ENCODE peak calls at places on chromosomes 11 and 22, in ten cellular contexts. X, A, C, U, L, D, R, W, B and M are unnamed samples.

GRCh38 chr11:123166095-123166559 is 28.9 kb downstream of the CLMP start:
- DNase-seq in X (peak), A (peak), C (peak), U (no peak), L (no peak), D (peak), R (no peak), W (peak), B (peak), M (no peak)

GRCh38 chr11:2097356-2097997 is 41.7 kb downstream of the IGF2 start:
- DNase-seq in X (peak), A (no peak), C (no peak), U (no peak), L (peak), D (peak), R (no peak), W (peak), B (peak), M (peak)

GRCh38 chr11:102936864-102937509 is 18.5 kb downstream of the MMP13 start:
- DNase-seq in X (no peak), A (no peak), C (no peak), U (no peak), L (no peak), D (no peak), R (no peak), W (no peak), B (no peak), M (no peak)

GRCh38 chr22:32794449-32795213 is 6.9 kb upstream of the TIMP3 start:
- DNase-seq in X (no peak), A (no peak), C (no peak), U (no peak), L (no peak), D (peak), R (no peak), W (no peak), B (no peak), M (no peak)

GRCh38 chr11:125807909-125808308 is 20.0 kb downstream of the PATE3 start:
- DNase-seq in X (no peak), A (no peak), C (no peak), U (no peak), L (no peak), D (no peak), R (no peak), W (no peak), B (no peak), M (no peak)

GRCh38 chr22:32080904-32081303 is 37.8 kb downstream of the SLC5A1 start:
- DNase-seq in X (peak), A (no peak), C (peak), U (peak), L (no peak), D (peak), R (peak), W (no peak), B (peak), M (no peak)

GRCh38 chr11:95297680-95298452 is 66.9 kb upstream of the SESN3 start:
- DNase-seq in X (no peak), A (no peak), C (no peak), U (no peak), L (no peak), D (no peak), R (no peak), W (no peak), B (no peak), M (no peak)

GRCh38 chr11:34468209-34468841 is 29.6 kb downstream of the CAT start:
- DNase-seq in X (peak), A (no peak), C (peak), U (peak), L (no peak), D (peak), R (peak), W (no peak), B (peak), M (no peak)

GRCh38 chr11:14270690-14271542 is 88.1 kb downstream of the RRAS2 start:
- DNase-seq in X (no peak), A (no peak), C (no peak), U (peak), L (peak), D (no peak), R (no peak), W (no peak), B (no peak), M (no peak)

GRCh38 chr22:29194269-29194668 is 11.4 kb upstream of the EMID1 start:
- DNase-seq in X (no peak), A (no peak), C (no peak), U (no peak), L (no peak), D (no peak), R (no peak), W (no peak), B (no peak), M (no peak)

GRCh38 chr22:37223965-37224551 is 11.8 kb upstream of the SSTR3 start:
- DNase-seq in X (no peak), A (no peak), C (no peak), U (peak), L (no peak), D (no peak), R (no peak), W (no peak), B (no peak), M (no peak)

GRCh38 chr11:73579641-73580434 is 18.1 kb downstream of the FAM168A start:
- DNase-seq in X (no peak), A (no peak), C (no peak), U (no peak), L (no peak), D (no peak), R (no peak), W (no peak), B (no peak), M (no peak)

GRCh38 chr11:19077965-19078364 is 17.4 kb upstream of the MRGPRX2 start:
- DNase-seq in X (peak), A (no peak), C (no peak), U (no peak), L (no peak), D (no peak), R (no peak), W (no peak), B (no peak), M (no peak)

GRCh38 chr11:127470485-127470884 is 469.9 kb upstream of the KIRREL3 start:
- DNase-seq in X (peak), A (no peak), C (peak), U (no peak), L (no peak), D (peak), R (no peak), W (no peak), B (peak), M (no peak)

GRCh38 chr11:127474735-127475134 is 474.2 kb upstream of the KIRREL3 start:
- DNase-seq in X (no peak), A (no peak), C (no peak), U (no peak), L (no peak), D (no peak), R (no peak), W (no peak), B (no peak), M (no peak)

GRCh38 chr11:127471662-127472061 is 471.1 kb upstream of the KIRREL3 start:
- DNase-seq in X (no peak), A (no peak), C (no peak), U (no peak), L (no peak), D (no peak), R (no peak), W (no peak), B (no peak), M (no peak)
- TF ChIP-seq CTCF in X (peak), A (no peak), C (no peak), U (no peak), L (no peak), D (peak), R (peak), W (no peak), B (no peak), M (no peak)

DNA sequence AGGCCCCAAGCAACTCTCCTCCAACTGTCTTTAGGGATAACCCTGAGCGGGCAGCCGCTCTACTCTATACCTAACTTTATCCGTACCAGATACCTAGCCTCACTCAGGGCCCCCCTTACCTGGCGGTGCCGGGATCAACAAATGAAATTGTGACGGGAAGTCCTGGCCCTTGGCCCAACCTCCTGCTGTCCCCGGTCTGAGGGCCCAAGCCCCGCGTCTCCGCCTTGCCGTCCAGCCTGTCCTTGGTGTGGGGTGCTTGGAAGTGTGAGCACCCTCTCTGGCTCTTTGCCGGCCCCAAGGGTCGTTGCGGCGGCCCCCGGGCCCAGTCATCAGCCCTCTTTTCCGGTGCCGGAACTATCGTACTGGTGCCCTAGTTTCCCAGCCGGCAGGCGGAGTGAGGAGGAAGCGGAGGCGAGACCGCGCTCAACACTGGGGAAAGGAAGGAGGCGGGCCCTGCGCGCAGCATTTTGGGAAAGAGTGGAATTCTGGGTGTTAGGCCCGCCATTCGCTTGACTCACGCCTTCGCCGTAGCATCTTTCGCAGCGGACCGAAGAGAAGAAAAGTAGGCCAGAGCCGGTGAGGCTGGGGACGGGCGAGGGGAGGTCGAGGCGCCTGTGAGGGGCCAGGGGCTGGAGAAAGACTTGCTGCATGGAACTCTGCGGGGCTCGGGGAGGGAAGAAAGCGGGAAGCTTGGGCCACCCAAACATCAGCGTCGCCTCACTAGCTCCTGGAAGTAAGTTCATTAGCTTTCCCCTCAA is at the start of gene SNRPD3:
- DNase-seq in X (peak), A (peak), C (peak), U (peak), L (peak), D (peak), R (peak), W (peak), B (peak), M (peak)
- TF ChIP-seq CTCF in X (peak), A (peak), C (no peak), U (no peak), L (peak), D (no peak), R (no peak), W (no peak), B (no peak), M (peak)

GRCh38 chr11:637593-638507 is 781 bp downstream of the DRD4 start:
- DNase-seq in X (no peak), A (no peak), C (no peak), U (no peak), L (no peak), D (no peak), R (no peak), W (no peak), B (peak), M (no peak)
- TF ChIP-seq CTCF in X (no peak), A (no peak), C (no peak), U (no peak), L (no peak), D (no peak), R (no peak), W (no peak), B (no peak), M (no peak)

GRCh38 chr11:108135845-108136599 is 14.7 kb downstream of the ACAT1 start:
- DNase-seq in X (peak), A (no peak), C (no peak), U (peak), L (no peak), D (peak), R (peak), W (no peak), B (no peak), M (no peak)
- TF ChIP-seq CTCF in X (peak), A (no peak), C (peak), U (peak), L (peak), D (no peak), R (peak), W (no peak), B (peak), M (no peak)

DNA sequence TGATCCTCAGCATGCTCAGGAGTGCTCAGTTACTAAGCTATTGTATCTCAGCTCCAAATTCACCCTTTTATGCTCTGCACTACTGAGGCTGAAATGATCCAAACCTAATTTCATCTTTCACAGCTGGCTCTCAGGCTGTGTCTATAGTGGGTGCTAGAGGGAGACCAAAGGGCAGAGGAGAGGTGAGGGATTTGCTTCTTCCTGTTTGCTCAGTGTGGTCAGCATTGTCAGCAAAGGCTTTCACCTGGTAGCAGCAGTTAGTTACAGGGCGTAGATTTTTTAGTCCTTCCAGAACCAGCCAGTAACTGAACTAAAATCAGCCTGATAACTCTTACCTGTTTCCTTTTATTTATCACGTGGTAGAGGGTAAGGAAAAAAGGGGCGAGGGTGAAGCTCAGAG is 33.2 kb downstream of the XRCC6 start:
- DNase-seq in X (no peak), A (no peak), C (no peak), U (no peak), L (no peak), D (no peak), R (no peak), W (no peak), B (no peak), M (no peak)
- TF ChIP-seq CTCF in X (no peak), A (no peak), C (no peak), U (no peak), L (no peak), D (no peak), R (no peak), W (no peak), B (no peak), M (no peak)

GRCh38 chr11:111762526-111762925 is 3.7 kb downstream of the PPP2R1B start:
- DNase-seq in X (no peak), A (no peak), C (no peak), U (no peak), L (no peak), D (no peak), R (no peak), W (no peak), B (no peak), M (no peak)

GRCh38 chr11:111765320-111765983 is 737 bp downstream of the PPP2R1B start:
- DNase-seq in X (no peak), A (no peak), C (no peak), U (no peak), L (no peak), D (peak), R (no peak), W (peak), B (no peak), M (peak)

GRCh38 chr11:111764621-111765020 is 1.6 kb downstream of the PPP2R1B start:
- DNase-seq in X (peak), A (no peak), C (no peak), U (no peak), L (no peak), D (no peak), R (no peak), W (no peak), B (no peak), M (no peak)

GRCh38 chr11:111761056-111761455 is 5.1 kb downstream of the PPP2R1B start:
- DNase-seq in X (no peak), A (no peak), C (no peak), U (no peak), L (no peak), D (no peak), R (no peak), W (no peak), B (no peak), M (no peak)

GRCh38 chr11:111762981-111763643 is 3.1 kb downstream of the PPP2R1B start:
- DNase-seq in X (no peak), A (no peak), C (no peak), U (no peak), L (no peak), D (peak), R (no peak), W (no peak), B (no peak), M (no peak)
- TF ChIP-seq CTCF in X (no peak), A (no peak), C (no peak), U (no peak), L (no peak), D (peak), R (no peak), W (no peak), B (no peak), M (no peak)

DNA sequence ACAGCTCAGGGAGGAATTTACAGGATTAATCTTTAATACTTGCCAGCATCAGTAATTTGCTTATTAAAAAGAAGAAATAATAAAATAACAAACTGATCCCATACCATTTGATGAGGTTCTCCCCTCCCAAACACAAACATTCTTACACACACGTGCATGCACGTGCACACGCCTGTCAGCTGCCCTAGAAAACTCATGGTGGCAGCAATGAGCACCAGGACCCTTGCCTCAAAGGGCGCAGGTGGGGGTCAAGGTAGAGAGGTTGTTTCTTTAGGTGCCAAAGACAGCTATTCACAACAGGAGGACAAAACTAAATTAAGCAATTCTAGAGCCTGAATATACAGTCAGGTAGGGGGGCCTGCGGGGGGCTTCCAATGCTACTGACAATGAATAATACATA is 219.3 kb downstream of the BUD13 start:
- DNase-seq in X (no peak), A (no peak), C (no peak), U (no peak), L (peak), D (no peak), R (no peak), W (no peak), B (no peak), M (no peak)
- TF ChIP-seq CTCF in X (no peak), A (no peak), C (no peak), U (no peak), L (no peak), D (no peak), R (no peak), W (no peak), B (no peak), M (no peak)

DNA sequence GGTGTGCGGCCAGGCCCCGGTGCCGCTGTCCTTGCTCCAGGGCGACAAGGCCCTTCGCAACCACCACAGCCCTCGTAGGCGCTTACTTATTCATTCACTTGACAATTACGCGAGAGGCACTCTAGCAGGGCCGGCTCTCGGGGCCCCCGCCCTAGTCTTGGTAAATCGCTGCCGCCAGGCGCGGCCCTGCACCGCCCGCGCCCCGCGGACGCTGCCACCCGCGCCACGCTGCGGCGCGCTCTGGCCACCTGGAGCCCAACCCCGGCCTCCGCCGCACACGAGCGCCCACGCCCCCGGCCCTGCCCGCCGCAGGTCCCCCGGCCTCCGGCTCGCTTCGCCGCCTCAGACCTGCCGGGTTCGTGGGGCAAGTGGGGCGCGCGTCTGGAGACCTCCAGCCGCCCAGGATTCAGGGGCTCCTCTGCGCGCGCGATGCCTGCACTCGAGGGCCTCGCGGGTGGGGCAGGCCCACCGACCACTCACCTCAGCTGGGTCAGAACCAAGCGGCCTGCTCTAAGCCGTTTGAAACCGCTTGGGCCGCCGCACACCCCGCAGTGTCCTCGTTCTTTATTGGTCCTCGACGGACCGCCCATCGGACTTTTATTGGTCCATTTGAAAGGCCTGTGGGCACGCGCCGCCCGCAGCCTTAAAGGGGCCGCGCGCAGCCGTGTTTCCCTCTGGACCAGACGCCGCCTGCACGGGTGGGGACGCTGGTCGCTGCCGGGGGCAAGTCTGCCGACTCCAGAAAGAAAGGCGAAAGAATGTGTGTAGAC is at the start of gene CKAP5:
- DNase-seq in X (peak), A (peak), C (peak), U (peak), L (peak), D (peak), R (peak), W (peak), B (peak), M (peak)
- TF ChIP-seq CTCF in X (no peak), A (no peak), C (no peak), U (no peak), L (no peak), D (no peak), R (no peak), W (no peak), B (no peak), M (no peak)